ENCODE peak calls at places on chromosomes 13 and 19, in four cellular contexts. One of them, this sample, is unnamed.
A peak's percentile ranks its signal among the peaks of the same experiment; 100 is the strongest.

GRCh38 chr19:789473-790052 is 7.7 kb upstream of the PTBP1 start:
- ATAC-seq in upper lobe of right lung: no peak
- ATAC-seq in activated naive CD8-positive, alpha-beta T cell treated with anti-CD3 and anti-CD28 coated beads, Interleukin-2, amount 10 ng/mL, durations not matched to agents 7 days and 5 days: no peak
- ATAC-seq in GM23338: peak; percentile 72
- ATAC-seq in this sample: no peak

GRCh38 chr19:21677696-21678418 is 89.5 kb downstream of the ZNF100 start:
- ATAC-seq in activated naive CD8-positive, alpha-beta T cell treated with anti-CD3 and anti-CD28 coated beads, Interleukin-2, amount 10 ng/mL, durations not matched to agents 7 days and 5 days: no peak
- ATAC-seq in upper lobe of right lung: peak; percentile 25
- ATAC-seq in GM23338: peak; percentile 69
- ATAC-seq in this sample: no peak

GRCh38 chr13:77836423-77836822 is 82.2 kb downstream of the EDNRB start:
- ATAC-seq in activated naive CD8-positive, alpha-beta T cell treated with anti-CD3 and anti-CD28 coated beads, Interleukin-2, amount 10 ng/mL, durations not matched to agents 7 days and 5 days: no peak
- ATAC-seq in upper lobe of right lung: peak; percentile 93
- ATAC-seq in GM23338: no peak
- ATAC-seq in this sample: no peak

GRCh38 chr13:31162151-31163008 is 676 bp upstream of the HSPH1 start:
- ATAC-seq in GM23338: peak; percentile 88
- ATAC-seq in upper lobe of right lung: peak; percentile 97
- ATAC-seq in activated naive CD8-positive, alpha-beta T cell treated with anti-CD3 and anti-CD28 coated beads, Interleukin-2, amount 10 ng/mL, durations not matched to agents 7 days and 5 days: peak; percentile 80
- ATAC-seq in this sample: peak; percentile 95

GRCh38 chr19:34261335-34262109 is 7.2 kb downstream of the GARRE1 start:
- ATAC-seq in activated naive CD8-positive, alpha-beta T cell treated with anti-CD3 and anti-CD28 coated beads, Interleukin-2, amount 10 ng/mL, durations not matched to agents 7 days and 5 days: no peak
- ATAC-seq in upper lobe of right lung: peak; percentile 91
- ATAC-seq in GM23338: no peak
- ATAC-seq in this sample: no peak

GRCh38 chr13:109836629-109837607 is 50.5 kb upstream of the IRS2 start:
- ATAC-seq in GM23338: peak; percentile 36
- ATAC-seq in upper lobe of right lung: peak; percentile 84
- ATAC-seq in activated naive CD8-positive, alpha-beta T cell treated with anti-CD3 and anti-CD28 coated beads, Interleukin-2, amount 10 ng/mL, durations not matched to agents 7 days and 5 days: no peak
- ATAC-seq in this sample: no peak

GRCh38 chr19:20359933-20360720 is 193.1 kb downstream of the ZNF486 start:
- ATAC-seq in upper lobe of right lung: no peak
- ATAC-seq in activated naive CD8-positive, alpha-beta T cell treated with anti-CD3 and anti-CD28 coated beads, Interleukin-2, amount 10 ng/mL, durations not matched to agents 7 days and 5 days: no peak
- ATAC-seq in GM23338: peak; percentile 80
- ATAC-seq in this sample: no peak

GRCh38 chr19:3942790-3943409 is 10.0 kb downstream of the NMRK2 start:
- ATAC-seq in upper lobe of right lung: no peak
- ATAC-seq in GM23338: no peak
- ATAC-seq in activated naive CD8-positive, alpha-beta T cell treated with anti-CD3 and anti-CD28 coated beads, Interleukin-2, amount 10 ng/mL, durations not matched to agents 7 days and 5 days: no peak
- ATAC-seq in this sample: no peak

GRCh38 chr13:91119643-91120042 is 227.8 kb upstream of the MIR17HG start:
- ATAC-seq in GM23338: no peak
- ATAC-seq in upper lobe of right lung: no peak
- ATAC-seq in activated naive CD8-positive, alpha-beta T cell treated with anti-CD3 and anti-CD28 coated beads, Interleukin-2, amount 10 ng/mL, durations not matched to agents 7 days and 5 days: no peak
- ATAC-seq in this sample: no peak

GRCh38 chr13:111347438-111347837 is 27.0 kb downstream of the TEX29 start:
- ATAC-seq in activated naive CD8-positive, alpha-beta T cell treated with anti-CD3 and anti-CD28 coated beads, Interleukin-2, amount 10 ng/mL, durations not matched to agents 7 days and 5 days: no peak
- ATAC-seq in GM23338: no peak
- ATAC-seq in upper lobe of right lung: no peak
- ATAC-seq in this sample: no peak

GRCh38 chr13:46176756-46177155 is 5.2 kb downstream of the LCP1 start:
- ATAC-seq in activated naive CD8-positive, alpha-beta T cell treated with anti-CD3 and anti-CD28 coated beads, Interleukin-2, amount 10 ng/mL, durations not matched to agents 7 days and 5 days: no peak
- ATAC-seq in GM23338: no peak
- ATAC-seq in upper lobe of right lung: peak; percentile 79
- ATAC-seq in this sample: peak; percentile 74

GRCh38 chr13:47256618-47257017 is 359.8 kb upstream of the HTR2A start:
- ATAC-seq in upper lobe of right lung: no peak
- ATAC-seq in activated naive CD8-positive, alpha-beta T cell treated with anti-CD3 and anti-CD28 coated beads, Interleukin-2, amount 10 ng/mL, durations not matched to agents 7 days and 5 days: no peak
- ATAC-seq in GM23338: no peak
- ATAC-seq in this sample: no peak

GRCh38 chr13:38785490-38785889 is 98.6 kb downstream of the FREM2 start:
- ATAC-seq in activated naive CD8-positive, alpha-beta T cell treated with anti-CD3 and anti-CD28 coated beads, Interleukin-2, amount 10 ng/mL, durations not matched to agents 7 days and 5 days: no peak
- ATAC-seq in GM23338: no peak
- ATAC-seq in upper lobe of right lung: no peak
- ATAC-seq in this sample: no peak

GRCh38 chr19:45816236-45817009 is 1.3 kb upstream of the RSPH6A start:
- ATAC-seq in activated naive CD8-positive, alpha-beta T cell treated with anti-CD3 and anti-CD28 coated beads, Interleukin-2, amount 10 ng/mL, durations not matched to agents 7 days and 5 days: no peak
- ATAC-seq in upper lobe of right lung: no peak
- ATAC-seq in GM23338: peak; percentile 1
- ATAC-seq in this sample: no peak

GRCh38 chr19:11678504-11678903 is 60.2 kb downstream of the ZNF823 start:
- ATAC-seq in upper lobe of right lung: no peak
- ATAC-seq in GM23338: no peak
- ATAC-seq in activated naive CD8-positive, alpha-beta T cell treated with anti-CD3 and anti-CD28 coated beads, Interleukin-2, amount 10 ng/mL, durations not matched to agents 7 days and 5 days: no peak
- ATAC-seq in this sample: no peak

GRCh38 chr19:854549-854948 is 2.4 kb downstream of the ELANE start:
- ATAC-seq in GM23338: no peak
- ATAC-seq in activated naive CD8-positive, alpha-beta T cell treated with anti-CD3 and anti-CD28 coated beads, Interleukin-2, amount 10 ng/mL, durations not matched to agents 7 days and 5 days: no peak
- ATAC-seq in upper lobe of right lung: no peak
- ATAC-seq in this sample: no peak

GRCh38 chr13:26038931-26039475 is 12.8 kb downstream of the SHISA2 start:
- ATAC-seq in activated naive CD8-positive, alpha-beta T cell treated with anti-CD3 and anti-CD28 coated beads, Interleukin-2, amount 10 ng/mL, durations not matched to agents 7 days and 5 days: no peak
- ATAC-seq in upper lobe of right lung: no peak
- ATAC-seq in GM23338: no peak
- ATAC-seq in this sample: no peak

GRCh38 chr19:35657904-35658700 is 8.2 kb upstream of the UPK1A start:
- ATAC-seq in GM23338: peak; percentile 61
- ATAC-seq in activated naive CD8-positive, alpha-beta T cell treated with anti-CD3 and anti-CD28 coated beads, Interleukin-2, amount 10 ng/mL, durations not matched to agents 7 days and 5 days: no peak
- ATAC-seq in upper lobe of right lung: no peak
- ATAC-seq in this sample: no peak

GRCh38 chr13:40206241-40207109 is 460.0 kb downstream of the FOXO1 start:
- ATAC-seq in upper lobe of right lung: peak; percentile 49
- ATAC-seq in GM23338: no peak
- ATAC-seq in activated naive CD8-positive, alpha-beta T cell treated with anti-CD3 and anti-CD28 coated beads, Interleukin-2, amount 10 ng/mL, durations not matched to agents 7 days and 5 days: peak; percentile 98
- ATAC-seq in this sample: peak; percentile 86

GRCh38 chr13:43319617-43320444 is 296.4 kb downstream of the DNAJC15 start:
- ATAC-seq in GM23338: peak; percentile 61
- ATAC-seq in activated naive CD8-positive, alpha-beta T cell treated with anti-CD3 and anti-CD28 coated beads, Interleukin-2, amount 10 ng/mL, durations not matched to agents 7 days and 5 days: no peak
- ATAC-seq in upper lobe of right lung: no peak
- ATAC-seq in this sample: no peak

This sample was measured in stimulated activated memory B cell treated with anti-CD40 and anti-IgM and Interleukin-4, amounts not matched to agents 10 μg/mL and 1 μg/mL and 100 μg/mL, for 72 hours.